ENCODE peak calls at places on chromosome 3, in seven cellular contexts. One of them, this sample, is unnamed. For H4K20me1, the result is how much of the 10 kb centered on the place peaks cover.

GRCh38 chr3:46942481-46943236 is 33.9 kb downstream of the CCDC12 start:
- DNase-seq in HCT116: no peak
- DNase-seq in HepG2: no peak
- DNase-seq in Karpas-422: no peak
- DNase-seq in neural progenitor cell: no peak
- DNase-seq in MM.1S: no peak
- DNase-seq in GM23248: no peak
- DNase-seq in this sample: no peak

GRCh38 chr3:36135863-36136262 is 244.4 kb upstream of the STAC start:
- DNase-seq in HCT116: no peak
- DNase-seq in HepG2: no peak
- DNase-seq in Karpas-422: no peak
- DNase-seq in neural progenitor cell: no peak
- DNase-seq in MM.1S: no peak
- DNase-seq in GM23248: no peak
- DNase-seq in this sample: no peak

GRCh38 chr3:7740458-7740857 is 761.2 kb upstream of the LMCD1 start:
- DNase-seq in HCT116: no peak
- DNase-seq in HepG2: no peak
- DNase-seq in Karpas-422: no peak
- DNase-seq in neural progenitor cell: no peak
- DNase-seq in MM.1S: no peak
- DNase-seq in GM23248: no peak
- DNase-seq in this sample: no peak

GRCh38 chr3:127747066-127747465 is 74.3 kb downstream of the ABTB1 start:
- DNase-seq in HCT116: no peak
- DNase-seq in HepG2: no peak
- DNase-seq in Karpas-422: no peak
- DNase-seq in neural progenitor cell: no peak
- DNase-seq in MM.1S: no peak
- DNase-seq in GM23248: no peak
- DNase-seq in this sample: no peak

GRCh38 chr3:197528190-197528589 is 27.6 kb downstream of the BDH1 start:
- DNase-seq in HCT116: no peak
- DNase-seq in HepG2: no peak
- DNase-seq in Karpas-422: no peak
- DNase-seq in neural progenitor cell: no peak
- DNase-seq in MM.1S: no peak
- DNase-seq in GM23248: no peak
- DNase-seq in this sample: no peak

GRCh38 chr3:53045107-53045783 is 628 bp downstream of the SFMBT1 start:
- DNase-seq in HCT116: no peak
- DNase-seq in HepG2: no peak
- DNase-seq in Karpas-422: peak
- DNase-seq in neural progenitor cell: peak
- DNase-seq in MM.1S: peak
- DNase-seq in GM23248: peak
- DNase-seq in this sample: peak

GRCh38 chr3:149894211-149894610 is 76.5 kb downstream of the PFN2 start:
- DNase-seq in HCT116: no peak
- DNase-seq in HepG2: no peak
- DNase-seq in Karpas-422: no peak
- DNase-seq in neural progenitor cell: no peak
- DNase-seq in MM.1S: no peak
- DNase-seq in GM23248: peak
- DNase-seq in this sample: no peak

GRCh38 chr3:143142354-143142753 is 22.8 kb downstream of the CHST2 start:
- DNase-seq in HCT116: no peak
- DNase-seq in HepG2: no peak
- DNase-seq in Karpas-422: no peak
- DNase-seq in neural progenitor cell: no peak
- DNase-seq in MM.1S: no peak
- DNase-seq in GM23248: no peak
- DNase-seq in this sample: no peak

GRCh38 chr3:53796161-53796560 is 50.1 kb downstream of the CHDH start:
- DNase-seq in HCT116: no peak
- DNase-seq in HepG2: no peak
- DNase-seq in Karpas-422: no peak
- DNase-seq in neural progenitor cell: peak
- DNase-seq in MM.1S: no peak
- DNase-seq in GM23248: no peak
- DNase-seq in this sample: no peak

GRCh38 chr3:170081079-170081741 is 43.4 kb downstream of the GPR160 start:
- DNase-seq in HCT116: no peak
- DNase-seq in HepG2: no peak
- DNase-seq in Karpas-422: no peak
- DNase-seq in neural progenitor cell: no peak
- DNase-seq in MM.1S: no peak
- DNase-seq in GM23248: peak
- DNase-seq in this sample: no peak

GRCh38 chr3:115380883-115381572 is 233.9 kb upstream of the ZBTB20 start:
- DNase-seq in HCT116: no peak
- DNase-seq in HepG2: no peak
- DNase-seq in Karpas-422: no peak
- DNase-seq in neural progenitor cell: no peak
- DNase-seq in MM.1S: no peak
- DNase-seq in GM23248: no peak
- DNase-seq in this sample: no peak

GRCh38 chr3:194091141-194091540 is 44.8 kb upstream of the HES1 start:
- DNase-seq in HCT116: no peak
- DNase-seq in HepG2: no peak
- DNase-seq in Karpas-422: no peak
- DNase-seq in neural progenitor cell: no peak
- DNase-seq in MM.1S: no peak
- DNase-seq in GM23248: peak
- DNase-seq in this sample: no peak

GRCh38 chr3:84836961-84837360 is 121.8 kb upstream of the CADM2 start:
- DNase-seq in HCT116: no peak
- DNase-seq in HepG2: no peak
- DNase-seq in Karpas-422: no peak
- DNase-seq in neural progenitor cell: no peak
- DNase-seq in MM.1S: no peak
- DNase-seq in GM23248: no peak
- DNase-seq in this sample: peak

DNA sequence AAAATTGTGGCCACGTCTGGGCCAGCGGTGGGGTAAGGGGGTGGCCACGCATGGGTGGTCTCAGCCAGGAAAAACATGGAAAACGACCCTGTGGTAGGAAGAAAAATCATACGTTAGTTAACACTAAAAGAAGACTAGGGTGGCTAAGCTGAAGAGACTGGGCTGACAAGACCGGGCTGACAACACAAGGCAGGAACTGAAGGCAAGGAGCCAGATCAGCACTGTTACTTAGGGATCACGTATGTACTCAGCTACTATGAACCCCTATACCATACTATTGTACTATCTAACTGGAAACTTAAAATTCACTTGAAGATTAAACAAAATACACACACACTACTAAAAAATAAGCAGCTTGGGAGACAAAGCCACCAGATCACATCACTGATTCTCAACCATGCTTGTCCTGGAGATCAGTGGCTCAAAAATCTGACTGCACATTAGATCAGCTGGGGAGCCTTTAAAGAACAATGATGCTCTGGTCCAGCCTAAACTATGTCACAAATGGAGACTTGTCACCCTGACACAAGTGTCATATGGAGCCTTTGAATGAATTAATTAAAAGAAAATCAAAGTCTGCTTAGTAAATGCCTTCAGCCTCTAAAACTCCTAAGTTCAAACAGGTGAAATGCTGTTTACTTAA is 442.2 kb downstream of the SHQ1 start:
- DNase-seq in HCT116: no peak
- DNase-seq in HepG2: no peak
- DNase-seq in Karpas-422: no peak
- DNase-seq in neural progenitor cell: no peak
- DNase-seq in MM.1S: no peak
- DNase-seq in GM23248: no peak
- DNase-seq in this sample: no peak
- H4K20me1 ChIP-seq in HCT116: under half
- H4K20me1 ChIP-seq in HepG2: half or more
- H4K20me1 ChIP-seq in Karpas-422: half or more
- H4K20me1 ChIP-seq in neural progenitor cell: half or more
- H4K20me1 ChIP-seq in MM.1S: under half
- H4K20me1 ChIP-seq in GM23248: under half
- H4K20me1 ChIP-seq in this sample: half or more

DNA sequence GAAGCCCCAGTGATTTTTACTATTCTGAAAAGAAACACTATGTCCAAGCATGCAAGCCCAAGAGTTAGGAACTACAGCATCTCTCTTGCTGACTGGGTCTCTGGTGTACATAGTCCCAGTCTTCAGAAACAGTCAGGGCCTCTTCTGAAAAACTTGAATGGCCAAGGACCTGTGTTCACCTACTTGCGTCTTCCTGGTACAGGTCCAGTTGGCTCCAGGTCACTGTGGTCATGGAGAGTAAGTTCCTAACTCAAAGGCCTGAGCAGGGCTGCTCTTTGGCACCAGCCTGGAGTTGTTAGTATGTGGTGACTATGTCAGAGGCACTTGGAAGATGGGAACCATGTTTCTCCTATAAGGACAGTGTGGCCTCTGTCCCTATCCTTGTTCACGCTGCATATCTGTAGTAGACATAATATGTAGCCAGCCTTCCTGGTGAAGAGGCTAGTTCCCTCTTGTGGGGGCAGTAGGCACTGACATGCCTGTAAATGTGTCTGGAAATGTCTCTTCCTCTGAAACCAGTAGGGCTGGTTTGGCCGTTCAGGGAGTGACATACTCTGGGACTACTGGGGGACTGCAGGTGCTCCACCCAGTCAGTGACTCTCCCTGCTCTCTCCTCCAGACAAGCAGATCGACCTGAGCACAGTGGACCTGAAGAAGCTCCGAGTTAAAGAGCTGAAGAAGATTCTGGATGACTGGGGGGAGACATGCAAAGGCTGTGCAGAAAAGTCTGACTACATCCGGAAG is 2.6 kb upstream of the RBM15B start:
- DNase-seq in HCT116: peak
- DNase-seq in HepG2: peak
- DNase-seq in Karpas-422: peak
- DNase-seq in neural progenitor cell: no peak
- DNase-seq in MM.1S: no peak
- DNase-seq in GM23248: peak
- DNase-seq in this sample: peak
- H4K20me1 ChIP-seq in HCT116: under half
- H4K20me1 ChIP-seq in HepG2: under half
- H4K20me1 ChIP-seq in Karpas-422: under half
- H4K20me1 ChIP-seq in neural progenitor cell: half or more
- H4K20me1 ChIP-seq in MM.1S: under half
- H4K20me1 ChIP-seq in GM23248: under half
- H4K20me1 ChIP-seq in this sample: under half

DNA sequence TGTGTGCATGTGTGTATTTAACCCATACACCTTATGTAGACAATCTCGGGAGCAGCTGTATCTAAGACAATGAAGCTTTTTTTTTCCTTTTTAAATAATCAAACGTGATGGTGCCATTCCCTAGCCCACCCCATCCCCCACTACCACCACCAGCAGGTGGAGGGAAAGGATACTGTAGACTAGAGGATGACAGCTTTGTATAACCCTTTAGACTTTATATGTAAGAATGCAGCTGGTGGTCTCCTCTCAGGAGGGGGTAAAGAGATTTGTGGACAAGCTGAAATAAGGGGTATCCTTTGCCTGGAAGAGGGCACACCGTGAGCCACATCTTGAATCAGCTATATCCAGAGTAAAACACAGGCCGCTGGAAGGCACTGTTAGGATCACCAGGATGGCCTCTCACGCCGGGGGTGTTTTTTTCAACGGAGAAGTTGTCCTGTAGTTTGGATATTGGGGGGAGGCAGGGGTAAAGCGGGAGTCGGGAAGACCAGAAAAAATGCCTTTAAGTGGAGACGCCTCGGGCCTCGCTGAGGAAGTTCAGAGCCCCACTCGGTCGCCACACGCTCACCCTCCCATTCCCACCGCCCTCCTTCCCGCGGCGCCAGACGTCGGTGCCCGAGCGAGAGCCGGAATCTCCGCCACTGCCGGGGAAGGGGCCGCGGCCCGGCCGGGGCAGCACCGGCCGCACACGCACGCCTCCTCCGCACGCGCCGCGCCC is 1.0 kb downstream of the KPNA4 start:
- DNase-seq in HCT116: no peak
- DNase-seq in HepG2: peak
- DNase-seq in Karpas-422: peak
- DNase-seq in neural progenitor cell: peak
- DNase-seq in MM.1S: peak
- DNase-seq in GM23248: peak
- DNase-seq in this sample: peak
- H4K20me1 ChIP-seq in HCT116: under half
- H4K20me1 ChIP-seq in HepG2: under half
- H4K20me1 ChIP-seq in Karpas-422: under half
- H4K20me1 ChIP-seq in neural progenitor cell: half or more
- H4K20me1 ChIP-seq in MM.1S: under half
- H4K20me1 ChIP-seq in GM23248: under half
- H4K20me1 ChIP-seq in this sample: under half

DNA sequence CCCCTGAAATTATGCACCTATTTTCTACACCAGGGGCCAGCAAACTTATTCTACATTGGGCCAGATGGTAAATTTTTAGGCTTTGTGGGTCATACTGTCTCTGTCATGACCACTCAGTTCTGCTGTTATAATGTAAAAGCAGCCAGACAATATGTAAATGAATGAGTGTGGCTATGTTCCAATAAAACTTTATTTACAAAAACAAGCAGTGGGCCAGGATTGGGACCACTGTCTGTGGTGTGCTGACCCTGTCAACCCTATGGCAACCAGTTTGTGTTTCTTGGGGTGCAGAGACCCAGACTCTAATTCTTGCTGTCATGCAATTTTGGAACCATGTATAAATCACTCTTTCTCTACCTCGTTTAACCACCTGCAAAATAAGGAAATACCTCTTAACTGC is 74.7 kb downstream of the LRIG1 start:
- DNase-seq in HCT116: no peak
- DNase-seq in HepG2: no peak
- DNase-seq in Karpas-422: no peak
- DNase-seq in neural progenitor cell: no peak
- DNase-seq in MM.1S: no peak
- DNase-seq in GM23248: no peak
- DNase-seq in this sample: no peak
- H4K20me1 ChIP-seq in HCT116: under half
- H4K20me1 ChIP-seq in HepG2: under half
- H4K20me1 ChIP-seq in Karpas-422: under half
- H4K20me1 ChIP-seq in neural progenitor cell: half or more
- H4K20me1 ChIP-seq in MM.1S: under half
- H4K20me1 ChIP-seq in GM23248: under half
- H4K20me1 ChIP-seq in this sample: under half

DNA sequence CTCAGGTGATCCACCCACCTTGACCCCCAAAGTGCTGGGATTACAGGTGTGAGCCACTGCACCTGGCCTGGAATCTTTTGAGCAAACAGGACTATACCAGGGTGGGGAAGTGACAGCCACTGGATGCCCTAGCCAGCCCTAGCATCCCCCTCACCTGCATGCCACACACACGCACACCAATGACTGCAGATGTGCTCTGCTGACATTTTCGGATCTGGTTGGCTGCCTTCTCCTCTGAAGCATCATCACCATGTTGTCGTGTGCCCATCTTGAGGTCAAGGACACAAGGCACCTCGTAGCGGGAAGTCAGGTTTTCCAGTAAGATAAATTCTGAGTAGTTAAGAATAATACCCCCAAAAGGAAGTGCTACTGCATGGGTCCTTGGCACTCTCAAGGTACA is 3.7 kb upstream of the NCKIPSD start:
- DNase-seq in HCT116: no peak
- DNase-seq in HepG2: no peak
- DNase-seq in Karpas-422: no peak
- DNase-seq in neural progenitor cell: no peak
- DNase-seq in MM.1S: no peak
- DNase-seq in GM23248: no peak
- DNase-seq in this sample: no peak
- H4K20me1 ChIP-seq in HCT116: under half
- H4K20me1 ChIP-seq in HepG2: under half
- H4K20me1 ChIP-seq in Karpas-422: under half
- H4K20me1 ChIP-seq in neural progenitor cell: half or more
- H4K20me1 ChIP-seq in MM.1S: under half
- H4K20me1 ChIP-seq in GM23248: under half
- H4K20me1 ChIP-seq in this sample: half or more

This sample was measured in GM23338.